ENCODE peak calls at places on chromosomes 4 and X, in six cellular contexts. T, N, I, Z, L and Y are unnamed samples.

GRCh38 chr4:14375816-14376215 is 626.5 kb upstream of the CPEB2 start:
- DNase-seq in T (peak; percentile 54), N (peak; percentile 37), I (no peak), Z (no peak), L (peak; percentile 11), Y (no peak)

GRCh38 chrX:118345401-118346257 is at the start of gene WDR44:
- DNase-seq in T (peak; percentile 91), N (peak; percentile 96), I (peak; percentile 88), Z (peak; percentile 96), L (peak; percentile 95), Y (peak; percentile 97)

GRCh38 chrX:48958635-48959094 is 1.3 kb upstream of the OTUD5 start:
- DNase-seq in T (peak; percentile 61), N (peak; percentile 59), I (no peak), Z (no peak), L (peak; percentile 86), Y (peak; percentile 55)

GRCh38 chrX:70762285-70762684 is 146.2 kb downstream of the TEX11 start:
- DNase-seq in T (no peak), N (no peak), I (no peak), Z (no peak), L (no peak), Y (peak; percentile 44)

GRCh38 chrX:17464196-17464595 is 89.2 kb downstream of the NHS start:
- DNase-seq in T (peak; percentile 73), N (peak; percentile 19), I (no peak), Z (no peak), L (peak; percentile 82), Y (no peak)

GRCh38 chrX:39705299-39705698 is 392.5 kb downstream of the BCOR start:
- DNase-seq in T (peak; percentile 89), N (peak; percentile 90), I (no peak), Z (peak; percentile 72), L (peak; percentile 89), Y (no peak)

GRCh38 chr4:150368667-150369066 is 213.3 kb upstream of the MAB21L2 start:
- DNase-seq in T (no peak), N (no peak), I (no peak), Z (no peak), L (no peak), Y (no peak)

GRCh38 chr4:10737335-10737734 is 52.8 kb upstream of the CLNK start:
- DNase-seq in T (peak; percentile 79), N (peak; percentile 68), I (no peak), Z (no peak), L (peak; percentile 5), Y (no peak)

GRCh38 chr4:48483006-48483776 is at the start of gene SLC10A4:
- DNase-seq in T (no peak), N (no peak), I (no peak), Z (no peak), L (peak; percentile 15), Y (no peak)

GRCh38 chrX:53283099-53283498 is 1.7 kb upstream of the IQSEC2 start:
- DNase-seq in T (no peak), N (no peak), I (no peak), Z (no peak), L (no peak), Y (no peak)

GRCh38 chrX:74349387-74349786 is 45.4 kb downstream of the ZCCHC13 start:
- DNase-seq in T (peak; percentile 88), N (peak; percentile 77), I (no peak), Z (no peak), L (peak; percentile 68), Y (no peak)

GRCh38 chrX:136272325-136272724 is 21.1 kb upstream of the MAP7D3 start:
- DNase-seq in T (no peak), N (no peak), I (no peak), Z (no peak), L (peak; percentile 46), Y (no peak)

GRCh38 chr4:187069398-187069797 is 345.7 kb upstream of the FAT1 start:
- DNase-seq in T (no peak), N (no peak), I (no peak), Z (no peak), L (no peak), Y (no peak)

GRCh38 chr4:173917255-173917960 is 366.1 kb downstream of the FBXO8 start:
- DNase-seq in T (peak; percentile 79), N (peak; percentile 75), I (no peak), Z (no peak), L (peak; percentile 84), Y (no peak)

GRCh38 chr4:119010909-119011606 is 122.4 kb downstream of the SYNPO2 start:
- DNase-seq in T (no peak), N (no peak), I (no peak), Z (no peak), L (no peak), Y (no peak)

GRCh38 chr4:138576684-138577083 is 334.5 kb upstream of the SLC7A11 start:
- DNase-seq in T (peak; percentile 47), N (peak; percentile 51), I (no peak), Z (no peak), L (peak; percentile 55), Y (peak; percentile 75)

GRCh38 chrX:134622056-134622812 is 36.0 kb downstream of the PLAC1 start:
- DNase-seq in T (peak; percentile 93), N (peak; percentile 89), I (no peak), Z (no peak), L (peak; percentile 87), Y (no peak)

GRCh38 chr4:29309050-29309449 is 1411.1 kb upstream of the PCDH7 start:
- DNase-seq in T (peak; percentile 54), N (peak; percentile 67), I (no peak), Z (no peak), L (peak; percentile 1), Y (no peak)

GRCh38 chr4:82586055-82586454 is 24.3 kb upstream of the TMEM150C start:
- DNase-seq in T (no peak), N (no peak), I (no peak), Z (no peak), L (no peak), Y (no peak)

GRCh38 chr4:109872950-109873656 is 25.2 kb downstream of the LRIT3 start:
- DNase-seq in T (no peak), N (no peak), I (no peak), Z (no peak), L (no peak), Y (no peak)

GRCh38 chrX:68183612-68184214 is 249.6 kb downstream of the OPHN1 start:
- DNase-seq in T (peak; percentile 24), N (peak; percentile 43), I (no peak), Z (no peak), L (peak; percentile 51), Y (peak; percentile 73)

GRCh38 chrX:70132244-70132643 is 1.0 kb upstream of the IGBP1 start:
- DNase-seq in T (no peak), N (no peak), I (no peak), Z (no peak), L (peak; percentile 4), Y (peak; percentile 51)

GRCh38 chr4:36004231-36004851 is 240.0 kb downstream of the ARAP2 start:
- DNase-seq in T (peak; percentile 6), N (no peak), I (no peak), Z (no peak), L (no peak), Y (no peak)

GRCh38 chr4:163810757-163811156 is 316.3 kb downstream of the TMA16 start:
- DNase-seq in T (no peak), N (no peak), I (no peak), Z (no peak), L (no peak), Y (no peak)
- H3K4me3 ChIP-seq in T (no peak overlapping the region), N (no peak overlapping the region), I (no peak overlapping the region), Z (no peak overlapping the region), L (no peak overlapping the region), Y (no peak overlapping the region)

GRCh38 chr4:8856835-8857590 is 14.6 kb downstream of the HMX1 start:
- DNase-seq in T (no peak), N (no peak), I (no peak), Z (peak; percentile 54), L (no peak), Y (no peak)
- H3K4me3 ChIP-seq in T (no peak overlapping the region), N (no peak overlapping the region), I (no peak overlapping the region), Z (peak overlapping the region; percentile 43), L (no peak overlapping the region), Y (no peak overlapping the region)

GRCh38 chr4:158606969-158607368 is 64.7 kb downstream of the C4orf46 start:
- DNase-seq in T (no peak), N (no peak), I (no peak), Z (no peak), L (no peak), Y (no peak)

GRCh38 chr4:158599150-158599549 is 72.5 kb downstream of the C4orf46 start:
- DNase-seq in T (no peak), N (no peak), I (no peak), Z (no peak), L (peak; percentile 28), Y (no peak)

GRCh38 chr4:158605393-158605792 is 66.3 kb downstream of the C4orf46 start:
- DNase-seq in T (no peak), N (no peak), I (no peak), Z (no peak), L (no peak), Y (no peak)

GRCh38 chr4:158604369-158604768 is 67.3 kb downstream of the C4orf46 start:
- DNase-seq in T (no peak), N (no peak), I (no peak), Z (no peak), L (no peak), Y (no peak)
- H3K4me3 ChIP-seq in T (no peak overlapping the region), N (no peak overlapping the region), I (no peak overlapping the region), Z (no peak overlapping the region), L (no peak overlapping the region), Y (no peak overlapping the region)

GRCh38 chrX:115583730-115584004 is 22.7 kb downstream of the PLS3 start:
- DNase-seq in T (no peak), N (peak; percentile 65), I (no peak), Z (no peak), L (no peak), Y (no peak)
- H3K4me3 ChIP-seq in T (peak overlapping the region; percentile 14), N (no peak overlapping the region), I (no peak overlapping the region), Z (no peak overlapping the region), L (peak overlapping the region; percentile 67), Y (no peak overlapping the region)